ENCODE peak calls at places on chromosomes 5 and 9, in five cellular contexts. L is H9, C is mesenchymal stem cell, R is neuronal stem cell, E is trophoblast cell. N is an unnamed sample.

GRCh38 chr9:6904366-6904765 is 146.6 kb downstream of the KDM4C start:
- DNase-seq in L (no peak), C (no peak), R (no peak), E (no peak), N (no peak)

GRCh38 chr5:151570058-151570457 is 21.1 kb downstream of the FAT2 start:
- DNase-seq in L (no peak), C (no peak), R (no peak), E (peak), N (no peak)

GRCh38 chr9:16727452-16728127 is 142.9 kb downstream of the BNC2 start:
- DNase-seq in L (no peak), C (peak), R (no peak), E (no peak), N (no peak)

GRCh38 chr5:122258840-122259239 is 53.2 kb upstream of the SNCAIP start:
- DNase-seq in L (no peak), C (no peak), R (no peak), E (no peak), N (no peak)

GRCh38 chr5:56054651-56055050 is 59.9 kb upstream of the IL6ST start:
- DNase-seq in L (no peak), C (peak), R (no peak), E (peak), N (no peak)

GRCh38 chr9:15618540-15619331 is 65.9 kb downstream of the CCDC171 start:
- DNase-seq in L (no peak), C (no peak), R (no peak), E (no peak), N (no peak)

GRCh38 chr9:125142560-125143376 is 560 bp downstream of the SCAI start:
- DNase-seq in L (peak), C (no peak), R (no peak), E (no peak), N (no peak)

GRCh38 chr5:68315679-68316271 is 100.2 kb downstream of the PIK3R1 start:
- DNase-seq in L (no peak), C (no peak), R (no peak), E (peak), N (no peak)

GRCh38 chr9:99026271-99026955 is 78.5 kb upstream of the TGFBR1 start:
- DNase-seq in L (no peak), C (no peak), R (no peak), E (no peak), N (no peak)

GRCh38 chr5:32339198-32339597 is 26.5 kb upstream of the MTMR12 start:
- DNase-seq in L (no peak), C (peak), R (peak), E (no peak), N (no peak)
- H2BK12ac ChIP-seq in L (no peak), C (no peak), R (no peak), E (no peak), N (no peak)

DNA sequence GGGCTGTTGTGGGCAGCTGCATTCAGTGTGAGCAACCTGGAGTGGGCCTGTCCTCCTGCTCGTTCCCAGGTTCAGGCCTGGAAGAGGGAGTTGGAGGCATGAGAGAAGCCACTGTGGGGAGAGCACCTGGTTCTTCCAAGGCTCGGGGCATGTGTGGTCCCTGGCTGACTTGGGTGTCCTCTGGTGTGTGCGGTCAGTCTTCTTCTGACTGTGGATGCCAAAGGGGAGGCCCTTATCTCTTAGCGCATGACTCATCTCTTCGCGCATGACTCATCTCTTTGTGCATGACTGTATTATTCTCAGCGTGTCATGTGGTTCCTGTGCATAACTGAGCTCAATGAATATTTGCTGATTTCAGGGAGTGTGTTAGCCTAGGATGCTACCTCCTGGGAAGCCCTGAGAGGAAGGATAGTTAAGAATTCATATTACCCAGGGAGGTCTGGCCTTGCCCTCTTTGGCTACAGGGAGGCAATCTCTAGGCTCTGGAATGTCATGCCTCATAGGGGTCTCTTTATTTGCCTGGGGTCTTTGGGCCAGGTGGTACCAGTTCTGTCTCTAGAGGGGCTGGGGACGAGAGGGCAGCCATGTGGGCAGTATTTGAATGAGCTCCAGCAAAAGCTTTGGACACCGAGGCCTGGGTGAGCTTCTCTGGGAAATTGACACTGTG is 188.7 kb downstream of the HSPA4 start:
- DNase-seq in L (no peak), C (peak), R (no peak), E (peak), N (no peak)
- H2BK12ac ChIP-seq in L (no peak), C (peak), R (no peak), E (no peak), N (no peak)

DNA sequence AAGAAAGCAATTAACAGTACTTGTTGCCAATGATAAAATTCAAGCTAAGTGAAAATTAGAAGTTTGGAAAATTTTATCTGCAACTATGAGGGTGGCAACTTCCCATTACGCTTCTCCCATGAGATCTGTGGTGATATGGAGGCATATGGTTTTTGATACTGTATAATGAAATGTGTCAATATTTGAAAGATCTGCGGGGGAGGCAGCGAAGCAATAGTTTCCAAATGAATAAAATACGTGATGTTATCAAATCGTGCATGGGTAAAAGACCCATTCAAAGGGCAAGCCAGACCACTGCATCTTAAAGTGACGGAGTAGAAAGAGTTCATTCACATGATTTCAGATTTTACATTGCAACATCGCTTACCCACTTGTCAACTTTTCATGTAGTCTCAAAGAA is 20.9 kb upstream of the BOD1 start:
- DNase-seq in L (no peak), C (no peak), R (no peak), E (no peak), N (no peak)
- H2BK12ac ChIP-seq in L (no peak), C (no peak), R (no peak), E (no peak), N (no peak)

GRCh38 chr5:163498886-163499285 is 6.5 kb upstream of the MAT2B start:
- DNase-seq in L (no peak), C (peak), R (no peak), E (peak), N (no peak)
- H2BK12ac ChIP-seq in L (no peak), C (no peak), R (no peak), E (no peak), N (no peak)

GRCh38 chr9:130905125-130905901 is 8.7 kb upstream of the QRFP start:
- DNase-seq in L (no peak), C (no peak), R (no peak), E (no peak), N (no peak)
- H2BK12ac ChIP-seq in L (no peak), C (no peak), R (no peak), E (no peak), N (no peak)

DNA sequence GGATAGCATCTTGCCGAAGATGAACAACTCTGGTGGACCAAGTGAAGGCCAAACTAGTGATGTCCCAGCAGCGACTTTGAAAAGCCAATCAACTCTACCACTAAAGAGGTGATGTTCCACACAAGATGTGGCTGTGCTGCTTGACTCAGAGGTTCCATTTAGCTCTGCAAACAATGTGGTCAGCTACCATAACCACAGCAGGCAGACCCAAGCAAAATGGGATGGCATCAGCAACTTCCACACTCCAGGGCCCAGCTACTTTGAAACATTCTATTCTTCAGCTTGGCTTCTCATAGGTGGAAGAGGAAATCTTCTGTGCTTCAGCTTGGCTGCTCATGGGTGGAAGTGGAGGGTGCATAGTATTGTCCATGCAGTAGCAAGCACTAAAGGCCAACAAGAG is 70.5 kb downstream of the IRX2 start:
- DNase-seq in L (no peak), C (no peak), R (no peak), E (no peak), N (no peak)
- H2BK12ac ChIP-seq in L (no peak), C (no peak), R (no peak), E (no peak), N (no peak)

GRCh38 chr9:23825700-23826099 is 340 bp downstream of the ELAVL2 start:
- DNase-seq in L (no peak), C (peak), R (no peak), E (no peak), N (no peak)
- H2BK12ac ChIP-seq in L (no peak), C (no peak), R (no peak), E (no peak), N (no peak)

N was measured in H1.